ENCODE peak calls at places on chromosomes 3 and 15, in seven cellular contexts. P is NCI-H774; H is HEK293T; T is activated CD8-positive, alpha-beta memory T cell treated with anti-CD3 and anti-CD28 coated beads, Interleukin-2, amount 50 U/mL, for 48 hours; U is AG10803; I is T-helper 1 cell; G is AG04450. M is an unnamed sample.

GRCh38 chr3:12948891-12949711 is 107.7 kb upstream of the RPL32 start:
- DNase-seq in U (peak; percentile 77), G (no peak), P (no peak), T (peak; percentile 69), I (no peak), H (no peak), M (peak; percentile 93)

GRCh38 chr3:149367021-149367840 is 10.2 kb downstream of the TM4SF1 start:
- DNase-seq in P (no peak), U (no peak), H (no peak), T (no peak), I (no peak), G (no peak), M (no peak)

GRCh38 chr3:48086736-48087470 is 70.7 kb upstream of the MAP4 start:
- DNase-seq in H (no peak), G (peak; percentile 53), P (no peak), U (peak; percentile 55), T (no peak), I (no peak), M (no peak)

GRCh38 chr3:104561324-104561723 is 805.4 kb upstream of the ALCAM start:
- DNase-seq in U (no peak), G (no peak), I (no peak), P (no peak), T (no peak), H (no peak), M (no peak)

GRCh38 chr3:190003730-190004129 is 117.0 kb downstream of the P3H2 start:
- DNase-seq in U (peak; percentile 73), T (no peak), P (no peak), I (no peak), H (no peak), G (peak; percentile 13), M (peak; percentile 80)

GRCh38 chr15:59105839-59106238 is 893 bp downstream of the CCNB2 start:
- DNase-seq in H (peak; percentile 5), P (no peak), T (no peak), G (no peak), I (no peak), U (no peak), M (peak; percentile 72)

GRCh38 chr3:69770219-69770618 is 31.0 kb downstream of the MITF start:
- DNase-seq in G (no peak), U (no peak), P (no peak), I (no peak), H (no peak), T (no peak), M (no peak)

GRCh38 chr15:79640206-79640605 is 208.1 kb downstream of the MINAR1 start:
- DNase-seq in U (peak; percentile 86), T (no peak), G (peak; percentile 38), P (peak; percentile 29), I (no peak), H (no peak), M (peak; percentile 58)

GRCh38 chr3:72347819-72348319 is 500.4 kb downstream of the SHQ1 start:
- DNase-seq in U (peak; percentile 91), H (no peak), I (no peak), G (peak; percentile 44), T (peak; percentile 84), P (no peak), M (no peak)

GRCh38 chr3:20064796-20065564 is 24.7 kb downstream of the KAT2B start:
- DNase-seq in G (no peak), U (no peak), I (no peak), H (no peak), P (no peak), T (no peak), M (peak; percentile 44)

GRCh38 chr15:59104912-59105732 is at the start of gene CCNB2:
- DNase-seq in T (peak; percentile 88), G (peak; percentile 83), P (peak; percentile 90), I (peak; percentile 64), U (peak; percentile 90), H (peak; percentile 82), M (peak; percentile 97)

GRCh38 chr3:17258823-17259436 is 374.2 kb downstream of the PLCL2 start:
- DNase-seq in U (peak; percentile 35), T (no peak), P (no peak), I (no peak), G (peak; percentile 6), H (peak; percentile 28), M (peak; percentile 77)

GRCh38 chr3:153162513-153163348 is 705 bp downstream of the RAP2B start:
- DNase-seq in P (no peak), G (no peak), U (peak; percentile 34), I (no peak), H (peak; percentile 24), T (peak; percentile 78), M (peak; percentile 91)

M was measured in osteoblast.